ENCODE peak calls at places on chromosomes 16 and 17, in nine cellular contexts. J is SHP77; A is small intestine; L is MG63; S is Peyer's patch; H is progenitor cell of endocrine pancreas; M is stimulated activated CD8-positive, alpha-beta memory T cell treated with anti-CD3 and anti-CD28 coated beads, Interleukin-4, amount 100 ng/mL, for 24 hours; Z is esophagus squamous epithelium; D is activated T-cell treated with anti-CD3 and anti-CD28 coated beads, Interleukin-2, amount 50 U/mL, for 72 hours. T is an unnamed sample.

GRCh38 chr17:65925606-65926307 is 266.2 kb downstream of the CEP112 start:
- DNase-seq in J (no peak), A (no peak), L (no peak), S (no peak), H (no peak), M (no peak), Z (no peak), D (no peak), T (no peak)

GRCh38 chr17:32117399-32117798 is 24.9 kb upstream of the RHOT1 start:
- DNase-seq in J (no peak), A (peak; percentile 49), L (no peak), S (no peak), H (no peak), M (no peak), Z (no peak), D (no peak), T (no peak)

GRCh38 chr16:12754824-12755543 is 48.7 kb downstream of the CPPED1 start:
- DNase-seq in J (no peak), A (no peak), L (no peak), S (no peak), H (no peak), M (no peak), Z (no peak), D (no peak), T (no peak)

GRCh38 chr16:13012591-13012990 is 111.2 kb downstream of the SHISA9 start:
- DNase-seq in J (no peak), A (no peak), L (no peak), S (no peak), H (no peak), M (no peak), Z (no peak), D (no peak), T (no peak)

GRCh38 chr16:75351183-75351582 is 82.1 kb downstream of the CFDP1 start:
- DNase-seq in J (no peak), A (no peak), L (no peak), S (no peak), H (no peak), M (no peak), Z (no peak), D (no peak), T (peak; percentile 53)

GRCh38 chr16:5008311-5008731 is 25.4 kb downstream of the NAGPA start:
- DNase-seq in J (no peak), A (no peak), L (no peak), S (no peak), H (no peak), M (no peak), Z (no peak), D (no peak), T (no peak)

GRCh38 chr17:70288540-70289290 is 119.4 kb downstream of the KCNJ2 start:
- DNase-seq in J (no peak), A (no peak), L (no peak), S (no peak), H (no peak), M (no peak), Z (no peak), D (no peak), T (no peak)

GRCh38 chr16:48622456-48623303 is 12.7 kb upstream of the N4BP1 start:
- DNase-seq in J (no peak), A (no peak), L (no peak), S (peak; percentile 45), H (no peak), M (no peak), Z (no peak), D (no peak), T (no peak)

GRCh38 chr16:75477680-75478473 is 13.4 kb upstream of the TMEM170A start:
- DNase-seq in J (peak; percentile 21), A (no peak), L (no peak), S (no peak), H (no peak), M (no peak), Z (no peak), D (no peak), T (no peak)

GRCh38 chr16:49457196-49457595 is 83.6 kb downstream of the C16orf78 start:
- DNase-seq in J (no peak), A (no peak), L (no peak), S (peak; percentile 15), H (no peak), M (no peak), Z (no peak), D (no peak), T (no peak)

GRCh38 chr17:58756246-58757161 is 850 bp downstream of the PPM1E start:
- DNase-seq in J (no peak), A (no peak), L (peak; percentile 32), S (no peak), H (no peak), M (no peak), Z (no peak), D (peak; percentile 15), T (no peak)

GRCh38 chr16:30660424-30661251 is 2.4 kb downstream of the FBRS start:
- DNase-seq in J (no peak), A (peak; percentile 93), L (no peak), S (peak; percentile 91), H (no peak), M (peak; percentile 72), Z (no peak), D (peak; percentile 84), T (no peak)

GRCh38 chr17:51734462-51734861 is 424.1 kb downstream of the CA10 start:
- DNase-seq in J (no peak), A (no peak), L (no peak), S (no peak), H (no peak), M (no peak), Z (no peak), D (no peak), T (no peak)

GRCh38 chr17:77479817-77480508 is 339.2 kb downstream of the SEC14L1 start:
- DNase-seq in J (no peak), A (no peak), L (no peak), S (no peak), H (no peak), M (no peak), Z (no peak), D (no peak), T (no peak)

GRCh38 chr16:68275611-68276191 is 11.4 kb downstream of the SLC7A6 start:
- DNase-seq in J (peak; percentile 33), A (peak; percentile 35), L (no peak), S (peak; percentile 74), H (no peak), M (no peak), Z (no peak), D (peak; percentile 55), T (no peak)

GRCh38 chr16:4936991-4937781 is at the start of gene PPL:
- DNase-seq in J (peak; percentile 42), A (peak; percentile 97), L (no peak), S (peak; percentile 94), H (peak; percentile 97), M (no peak), Z (no peak), D (peak; percentile 37), T (no peak)

GRCh38 chr17:73531171-73531570 is 113.1 kb downstream of the SDK2 start:
- DNase-seq in J (no peak), A (no peak), L (no peak), S (no peak), H (no peak), M (no peak), Z (no peak), D (no peak), T (no peak)

GRCh38 chr16:66928702-66929388 is 3.5 kb upstream of the RRAD start:
- DNase-seq in J (no peak), A (peak; percentile 61), L (peak; percentile 48), S (no peak), H (no peak), M (no peak), Z (no peak), D (peak; percentile 65), T (no peak)

GRCh38 chr17:38663125-38663751 is 11.5 kb downstream of the EPOP start:
- DNase-seq in J (peak; percentile 88), A (peak; percentile 67), L (peak; percentile 73), S (peak; percentile 72), H (peak; percentile 81), M (peak; percentile 40), Z (no peak), D (peak; percentile 52), T (no peak)

GRCh38 chr17:20925091-20925490 is 117.7 kb downstream of the USP22 start:
- DNase-seq in J (no peak), A (no peak), L (no peak), S (no peak), H (no peak), M (no peak), Z (no peak), D (no peak), T (no peak)

GRCh38 chr16:68737046-68737729 is at the start of gene CDH1:
- DNase-seq in J (no peak), A (peak; percentile 95), L (no peak), S (peak; percentile 93), H (peak; percentile 94), M (no peak), Z (no peak), D (peak; percentile 49), T (no peak)

T was measured in smooth muscle cell of the brain vasculature.